ENCODE peak calls at places on chromosome 5, in seven cellular contexts. F, L, M, D, V, C and H are unnamed samples.

GRCh38 chr5:77333451-77334123 is 123.1 kb downstream of the PDE8B start:
- DNase-seq in C (no peak), F (no peak), M (no peak), D (no peak), L (no peak), V (no peak), H (no peak)

GRCh38 chr5:68456756-68457217 is 241.2 kb downstream of the PIK3R1 start:
- DNase-seq in C (peak; percentile 38), L (peak; percentile 49), D (peak; percentile 70), V (peak; percentile 66), F (no peak), M (no peak), H (peak; percentile 74)

GRCh38 chr5:146623657-146624056 is 107.7 kb upstream of the GPR151 start:
- DNase-seq in D (no peak), M (no peak), L (no peak), F (no peak), C (no peak), V (no peak), H (no peak)

GRCh38 chr5:29276371-29276770 is 1917.1 kb upstream of the CDH6 start:
- DNase-seq in D (no peak), L (no peak), V (no peak), C (no peak), F (no peak), M (no peak), H (no peak)

GRCh38 chr5:132369012-132369470 is 469 bp upstream of the SLC22A5 start:
- DNase-seq in D (no peak), F (no peak), M (no peak), L (no peak), C (no peak), V (no peak), H (no peak)

GRCh38 chr5:154937718-154938466 is at the start of gene GEMIN5:
- DNase-seq in C (peak; percentile 77), D (peak; percentile 82), V (peak; percentile 86), M (peak; percentile 91), F (peak; percentile 35), L (peak; percentile 88), H (peak; percentile 82)

GRCh38 chr5:89584339-89584956 is 701.5 kb upstream of the MEF2C start:
- DNase-seq in D (peak; percentile 88), M (no peak), F (no peak), L (no peak), V (no peak), C (peak; percentile 62), H (peak; percentile 82)

GRCh38 chr5:91058575-91058974 is 324.5 kb downstream of the ARRDC3 start:
- DNase-seq in L (no peak), M (no peak), D (no peak), F (no peak), V (no peak), C (no peak), H (no peak)

GRCh38 chr5:96601811-96602244 is 60.3 kb upstream of the CAST start:
- DNase-seq in L (peak; percentile 37), D (peak; percentile 49), V (no peak), F (peak; percentile 50), C (peak; percentile 80), M (no peak), H (peak; percentile 81)

GRCh38 chr5:148829734-148830133 is 3.3 kb downstream of the ADRB2 start:
- DNase-seq in L (no peak), C (no peak), M (no peak), V (no peak), F (no peak), D (no peak), H (no peak)

GRCh38 chr5:154465169-154465568 is 12.9 kb downstream of the HAND1 start:
- DNase-seq in L (no peak), D (peak; percentile 31), M (no peak), F (no peak), V (no peak), C (peak; percentile 55), H (peak; percentile 88)

GRCh38 chr5:1734908-1735289 is 64.7 kb downstream of the MRPL36 start:
- DNase-seq in C (no peak), L (no peak), V (no peak), F (no peak), M (no peak), D (no peak), H (no peak)

GRCh38 chr5:1736065-1736464 is 63.6 kb downstream of the MRPL36 start:
- DNase-seq in D (no peak), C (no peak), V (peak; percentile 12), M (no peak), L (no peak), F (no peak), H (no peak)

GRCh38 chr5:1735320-1735970 is 64.2 kb downstream of the MRPL36 start:
- DNase-seq in L (no peak), M (no peak), F (no peak), C (no peak), V (peak; percentile 46), D (no peak), H (no peak)

GRCh38 chr5:1736889-1737711 is 62.5 kb downstream of the MRPL36 start:
- DNase-seq in V (peak; percentile 48), F (no peak), D (no peak), C (no peak), M (peak; percentile 33), L (no peak), H (no peak)

GRCh38 chr5:1737790-1738405 is 61.7 kb downstream of the MRPL36 start:
- DNase-seq in C (peak; percentile 24), D (peak; percentile 13), F (no peak), M (no peak), V (peak; percentile 19), L (no peak), H (peak; percentile 42)
- TF ChIP-seq CTCF in C (peak; percentile 62), D (peak; percentile 40), F (no peak), M (peak; percentile 66), V (peak; percentile 15), L (peak; percentile 52), H (peak; percentile 62)

GRCh38 chr5:122500245-122501086 is 188.4 kb downstream of the SNCAIP start:
- DNase-seq in L (no peak), M (no peak), D (peak; percentile 48), V (no peak), C (peak; percentile 74), F (no peak), H (peak; percentile 72)
- H3K4me3 ChIP-seq in L (no peak overlapping the region), M (no peak overlapping the region), D (peak overlapping the region; percentile 33), V (no peak overlapping the region), C (peak overlapping the region; percentile 14), F (peak overlapping the region; percentile 4), H (no peak overlapping the region)

DNA sequence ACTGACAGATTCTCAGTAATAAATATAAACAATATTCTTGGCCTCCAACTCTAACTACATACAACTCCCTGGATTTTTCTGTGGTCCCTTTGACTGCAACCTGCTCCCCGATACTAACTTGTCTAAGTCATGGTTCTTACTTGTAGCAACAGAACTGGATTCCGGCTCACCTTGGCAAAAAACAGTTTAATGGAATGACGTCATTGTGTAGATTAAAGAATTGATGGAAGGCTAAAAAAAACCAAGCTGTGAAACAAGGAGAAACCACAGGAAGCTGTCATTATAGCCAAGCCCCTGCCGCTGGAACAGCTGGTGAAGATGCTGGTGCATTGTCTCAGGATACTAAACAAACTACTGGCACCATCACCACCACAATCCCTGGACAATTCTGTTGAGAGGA is 11.4 kb upstream of the ADAMTS19 start:
- DNase-seq in M (no peak), C (no peak), L (no peak), D (no peak), F (no peak), V (no peak), H (no peak)
- TF ChIP-seq CTCF in M (no peak), C (no peak), L (no peak), D (no peak), F (no peak), V (no peak), H (no peak)

DNA sequence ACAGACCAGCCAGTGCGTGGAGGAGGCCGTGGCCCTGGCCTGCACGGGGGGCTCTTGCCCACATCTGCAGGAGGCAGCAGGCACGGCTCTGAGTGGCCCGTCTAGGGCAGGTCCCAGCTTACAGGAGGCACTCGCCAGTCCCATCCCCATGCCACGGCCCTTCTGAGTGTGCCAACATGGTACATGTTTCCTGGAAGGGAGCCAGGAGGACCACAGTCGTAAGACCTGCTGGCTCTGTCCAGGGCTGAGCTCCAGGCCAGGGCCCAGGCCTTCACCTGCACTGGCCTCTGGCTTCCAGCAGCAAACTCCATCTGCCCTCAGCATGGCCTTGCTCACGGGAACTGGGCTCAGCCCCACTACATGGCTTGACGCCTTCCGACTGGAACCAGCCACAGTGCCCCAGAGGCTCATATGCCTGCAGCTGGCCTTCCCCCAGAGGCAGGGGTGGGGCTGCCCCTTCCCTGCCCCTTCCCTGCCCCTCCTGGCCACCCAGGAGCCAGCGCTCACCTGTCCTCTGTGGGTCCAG is 3.8 kb downstream of the NKD2 start:
- DNase-seq in F (no peak), C (no peak), V (no peak), D (no peak), M (peak; percentile 51), L (no peak), H (no peak)
- H3K4me3 ChIP-seq in F (no peak overlapping the region), C (no peak overlapping the region), V (no peak overlapping the region), D (no peak overlapping the region), M (no peak overlapping the region), L (no peak overlapping the region), H (no peak overlapping the region)

DNA sequence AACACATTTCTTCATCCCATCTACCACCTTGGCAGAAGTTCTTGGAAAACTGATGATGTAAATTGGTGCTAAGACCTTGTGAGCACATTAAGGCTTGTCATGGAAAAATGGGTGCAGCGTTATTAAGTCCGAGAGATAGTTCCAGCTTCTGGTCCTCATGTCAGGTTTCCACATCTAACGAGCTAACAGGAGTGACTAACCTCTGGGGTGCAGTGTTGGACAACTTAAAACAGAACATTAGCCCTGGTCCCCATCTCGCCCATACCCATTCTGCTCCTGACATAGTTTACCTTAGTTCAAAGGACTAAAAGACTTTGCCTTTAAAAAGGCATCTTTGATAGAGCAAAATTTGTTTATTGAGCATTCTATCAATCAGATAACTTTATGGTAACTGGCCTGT is 128.0 kb downstream of the SLC1A3 start:
- DNase-seq in F (no peak), M (no peak), L (no peak), V (no peak), C (peak; percentile 52), D (peak; percentile 13), H (peak; percentile 43)
- TF ChIP-seq CTCF in F (no peak), M (no peak), L (peak; percentile 27), V (no peak), C (peak; percentile 26), D (no peak), H (peak; percentile 14)